ENCODE peak calls at places on chromosomes 2 and 18, in eight cellular contexts. M is psoas muscle, N is lower lobe of right lung, T is adrenal gland, Y is LNCaP clone FGC, F is uterus, D is GM23338, J is AG09309. K is an unnamed sample.

GRCh38 chr2:113686537-113686936 is 59.5 kb downstream of the RABL2A start:
- DNase-seq in T (no peak), M (no peak), N (no peak), Y (no peak), D (no peak), F (no peak), J (no peak), K (no peak)

GRCh38 chr18:12305930-12306629 is 2.0 kb upstream of the TUBB6 start:
- DNase-seq in Y (no peak), F (peak), T (no peak), D (peak), M (no peak), J (no peak), N (no peak), K (no peak)

GRCh38 chr2:64950226-64951160 is 38.7 kb upstream of the SLC1A4 start:
- DNase-seq in D (peak), F (no peak), J (no peak), Y (no peak), N (no peak), M (no peak), T (no peak), K (no peak)

GRCh38 chr2:197097578-197098366 is 171.3 kb upstream of the PGAP1 start:
- DNase-seq in M (peak), D (no peak), N (no peak), Y (no peak), T (no peak), J (peak), F (peak), K (peak)

GRCh38 chr2:75375646-75376582 is 176.6 kb upstream of the TACR1 start:
- DNase-seq in T (no peak), F (no peak), Y (no peak), D (no peak), J (no peak), N (no peak), M (no peak), K (peak)

GRCh38 chr18:48430162-48430561 is 21.0 kb upstream of the ZBTB7C start:
- DNase-seq in D (no peak), M (no peak), Y (no peak), N (no peak), T (no peak), F (no peak), J (no peak), K (no peak)

GRCh38 chr2:60633615-60634014 is 80.2 kb upstream of the BCL11A start:
- DNase-seq in M (no peak), T (no peak), F (no peak), N (no peak), Y (no peak), J (no peak), D (no peak), K (no peak)

GRCh38 chr2:57182941-57183340 is 863.7 kb upstream of the VRK2 start:
- DNase-seq in M (no peak), T (no peak), J (no peak), Y (no peak), D (no peak), F (no peak), N (no peak), K (peak)

GRCh38 chr2:12556762-12557161 is 160.0 kb upstream of the TRIB2 start:
- DNase-seq in F (no peak), Y (no peak), J (peak), N (no peak), D (no peak), M (no peak), T (no peak), K (peak)

GRCh38 chr2:218407717-218408116 is 8.0 kb downstream of the CTDSP1 start:
- DNase-seq in F (peak), N (peak), Y (no peak), D (no peak), M (no peak), J (no peak), T (peak), K (no peak)

GRCh38 chr2:64019083-64019974 is at the start of gene VPS54:
- DNase-seq in Y (no peak), N (peak), T (peak), F (peak), D (peak), M (peak), J (no peak), K (peak)

GRCh38 chr2:235988271-235989015 is 179.7 kb downstream of the GBX2 start:
- DNase-seq in F (no peak), J (no peak), N (no peak), Y (no peak), T (no peak), D (no peak), M (no peak), K (no peak)

DNA sequence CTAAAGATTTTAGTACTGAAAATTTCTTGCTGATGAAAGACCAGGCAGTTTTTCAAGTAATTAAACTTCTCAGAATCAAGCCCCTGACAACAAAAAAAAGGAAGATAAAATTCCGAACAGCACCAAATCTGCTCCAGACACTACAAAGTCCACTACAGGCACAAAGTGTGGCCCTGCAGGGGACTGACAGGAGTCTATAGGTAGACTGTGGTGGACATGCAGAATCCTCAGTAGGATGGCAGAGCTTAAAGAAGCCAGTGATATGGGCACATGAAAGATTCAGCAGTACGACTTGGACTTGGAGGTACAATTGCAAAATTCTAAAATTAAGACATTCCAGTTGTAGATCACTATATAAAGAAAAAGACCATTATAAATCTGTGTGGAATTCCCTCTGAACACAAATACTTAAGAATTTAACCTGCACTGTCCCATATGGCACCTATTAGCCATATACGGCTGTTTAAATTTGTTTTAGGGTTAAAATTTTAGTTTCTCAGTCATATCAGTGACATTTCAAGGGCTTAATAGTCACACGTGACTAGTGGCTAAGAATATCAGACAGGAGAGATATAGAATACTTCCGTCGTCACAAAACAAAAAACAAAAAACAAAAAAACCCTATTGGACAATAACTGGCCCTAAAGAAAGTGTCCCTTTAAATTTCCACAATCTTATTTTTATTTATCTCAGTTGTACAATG is 32.0 kb downstream of the SFT2D3 start:
- DNase-seq in D (no peak), T (no peak), J (no peak), Y (no peak), N (no peak), F (no peak), M (no peak), K (no peak)
- H3K4me3 ChIP-seq in D (no peak), T (no peak), J (no peak), Y (no peak), N (peak), F (no peak), M (peak), K (no peak)

GRCh38 chr2:222689322-222689721 is 17.9 kb downstream of the MOGAT1 start:
- DNase-seq in T (no peak), F (no peak), D (no peak), M (no peak), N (no peak), Y (no peak), J (no peak), K (no peak)

GRCh38 chr2:222690564-222691200 is 19.2 kb downstream of the MOGAT1 start:
- DNase-seq in N (peak), J (no peak), D (peak), Y (peak), M (peak), T (peak), F (peak), K (peak)

GRCh38 chr2:222688912-222689311 is 17.5 kb downstream of the MOGAT1 start:
- DNase-seq in M (no peak), N (no peak), J (no peak), F (no peak), D (no peak), T (no peak), Y (no peak), K (peak)

GRCh38 chr2:222698276-222698675 is 26.8 kb downstream of the MOGAT1 start:
- DNase-seq in M (no peak), F (no peak), T (no peak), J (no peak), N (no peak), D (no peak), Y (no peak), K (peak)

GRCh38 chr2:222693837-222694236 is 22.4 kb downstream of the MOGAT1 start:
- DNase-seq in M (no peak), F (no peak), Y (no peak), D (peak), J (no peak), T (no peak), N (no peak), K (peak)
- TF ChIP-seq CTCF in M (peak), F (no peak), Y (peak), D (peak), J (peak), T (no peak), N (no peak), K (peak)

DNA sequence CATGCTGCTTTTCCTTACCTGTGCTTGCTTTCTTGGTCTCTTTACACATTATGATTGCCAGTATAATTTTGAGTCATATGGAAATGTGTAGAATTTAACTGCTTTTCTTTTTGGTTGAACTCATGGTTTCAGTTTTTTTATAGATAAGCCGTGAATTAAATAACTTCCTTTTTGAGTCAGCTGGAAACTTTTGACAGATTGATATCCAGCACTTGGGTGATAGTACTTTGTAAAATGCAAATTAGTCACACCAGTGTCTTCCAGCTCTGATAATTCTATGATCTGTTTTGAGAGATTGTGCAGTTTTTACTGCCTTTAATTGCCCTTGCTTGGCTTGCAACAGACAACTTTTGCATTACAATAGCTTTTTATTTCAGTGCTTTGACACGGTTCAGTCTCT is 86.4 kb downstream of the NCOA1 start:
- DNase-seq in M (no peak), D (no peak), Y (no peak), N (no peak), J (no peak), F (no peak), T (no peak), K (no peak)
- H3K4me3 ChIP-seq in M (no peak), D (no peak), Y (no peak), N (no peak), J (no peak), F (no peak), T (no peak), K (no peak)

DNA sequence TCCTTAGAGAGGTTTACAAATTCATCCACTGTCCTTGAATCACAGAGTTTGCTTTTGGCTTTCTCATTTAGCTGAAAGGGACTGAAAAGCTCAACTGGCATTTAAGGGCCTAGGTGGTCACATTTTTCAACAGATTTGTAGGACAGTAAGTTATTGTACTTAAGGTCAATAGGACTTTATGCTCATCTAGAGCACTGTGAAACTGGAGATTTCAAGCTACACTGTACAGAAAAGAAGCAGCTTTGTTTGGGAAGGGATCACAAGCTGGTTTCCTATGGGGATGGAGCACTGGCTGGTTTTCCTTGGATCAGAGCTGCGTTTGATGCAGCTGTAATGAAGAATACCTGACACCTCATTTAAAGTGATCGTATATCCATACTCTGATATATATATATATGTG is 482.7 kb downstream of the FBXO15 start:
- DNase-seq in Y (no peak), N (no peak), T (no peak), M (no peak), F (no peak), J (no peak), D (no peak), K (no peak)
- TF ChIP-seq CTCF in Y (no peak), N (no peak), T (no peak), M (no peak), F (no peak), J (no peak), D (no peak), K (no peak)

DNA sequence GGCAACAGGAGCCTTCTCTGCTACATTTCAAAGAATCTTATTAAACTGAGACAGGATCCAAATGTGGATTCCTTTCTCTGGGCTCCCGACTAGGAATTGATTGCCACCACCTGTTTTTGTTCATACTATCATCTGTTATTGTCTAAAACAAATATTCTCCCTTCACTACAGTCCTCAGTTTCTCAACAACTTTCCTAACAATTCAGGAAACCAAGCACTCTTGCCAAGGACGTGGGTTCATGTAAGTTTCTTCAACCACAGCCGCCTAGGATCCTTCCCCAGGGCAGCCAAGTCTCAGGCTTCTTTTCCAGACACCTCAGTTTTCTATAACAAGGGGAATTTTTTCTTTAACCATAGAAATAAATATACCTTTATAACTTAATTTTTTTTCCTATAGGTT is 39.5 kb upstream of the AGPS start:
- DNase-seq in T (no peak), N (no peak), F (no peak), J (peak), D (no peak), Y (no peak), M (peak), K (peak)
- H3K4me3 ChIP-seq in T (no peak), N (no peak), F (no peak), J (no peak), D (no peak), Y (no peak), M (no peak), K (no peak)

GRCh38 chr2:36695746-36696415 is 626 bp upstream of the VIT start:
- DNase-seq in F (no peak), J (no peak), D (peak), M (no peak), T (no peak), N (no peak), Y (peak), K (peak)
- TF ChIP-seq CTCF in F (no peak), J (peak), D (peak), M (peak), T (peak), N (no peak), Y (peak), K (peak)

GRCh38 chr2:70270323-70270722 is 12.4 kb downstream of the PCYOX1 start:
- DNase-seq in T (no peak), F (no peak), D (no peak), Y (no peak), N (no peak), J (no peak), M (no peak), K (no peak)
- H3K4me3 ChIP-seq in T (no peak), F (no peak), D (no peak), Y (no peak), N (no peak), J (no peak), M (no peak), K (no peak)

K was measured in cardiac fibroblast.